ENCODE peak calls at places on chromosomes 6 and 20, in five cellular contexts. One of them, this sample, is unnamed.

GRCh38 chr6:72551470-72551869 is 70.4 kb upstream of the KCNQ5 start:
- DNase-seq in hepatic stellate cell: no peak
- DNase-seq in activated T-cell treated with anti-CD3 and anti-CD28 coated beads, Interleukin-2, amount 50 U/mL, for 1 hour: no peak
- DNase-seq in fibroblast of lung: no peak
- DNase-seq in activated CD4-positive, alpha-beta T cell treated with anti-CD3 and anti-CD28 coated beads for 1 hour: no peak
- DNase-seq in this sample: no peak

GRCh38 chr20:3195607-3196230 is 8.8 kb downstream of the DDRGK1 start:
- DNase-seq in activated T-cell treated with anti-CD3 and anti-CD28 coated beads, Interleukin-2, amount 50 U/mL, for 1 hour: no peak
- DNase-seq in hepatic stellate cell: no peak
- DNase-seq in activated CD4-positive, alpha-beta T cell treated with anti-CD3 and anti-CD28 coated beads for 1 hour: no peak
- DNase-seq in fibroblast of lung: no peak
- DNase-seq in this sample: no peak

GRCh38 chr20:57990396-57990987 is 238.0 kb downstream of the ANKRD60 start:
- DNase-seq in hepatic stellate cell: no peak
- DNase-seq in activated T-cell treated with anti-CD3 and anti-CD28 coated beads, Interleukin-2, amount 50 U/mL, for 1 hour: no peak
- DNase-seq in activated CD4-positive, alpha-beta T cell treated with anti-CD3 and anti-CD28 coated beads for 1 hour: no peak
- DNase-seq in fibroblast of lung: peak
- DNase-seq in this sample: no peak

GRCh38 chr6:121435444-121436069 is at the start of gene GJA1:
- DNase-seq in activated T-cell treated with anti-CD3 and anti-CD28 coated beads, Interleukin-2, amount 50 U/mL, for 1 hour: no peak
- DNase-seq in activated CD4-positive, alpha-beta T cell treated with anti-CD3 and anti-CD28 coated beads for 1 hour: no peak
- DNase-seq in fibroblast of lung: peak
- DNase-seq in hepatic stellate cell: peak
- DNase-seq in this sample: no peak

GRCh38 chr6:5511924-5512323 is 250.6 kb downstream of the FARS2 start:
- DNase-seq in activated T-cell treated with anti-CD3 and anti-CD28 coated beads, Interleukin-2, amount 50 U/mL, for 1 hour: no peak
- DNase-seq in fibroblast of lung: peak
- DNase-seq in activated CD4-positive, alpha-beta T cell treated with anti-CD3 and anti-CD28 coated beads for 1 hour: no peak
- DNase-seq in hepatic stellate cell: peak
- DNase-seq in this sample: no peak

GRCh38 chr6:52063584-52064400 is 23.6 kb downstream of the PKHD1 start:
- DNase-seq in activated CD4-positive, alpha-beta T cell treated with anti-CD3 and anti-CD28 coated beads for 1 hour: peak
- DNase-seq in fibroblast of lung: peak
- DNase-seq in activated T-cell treated with anti-CD3 and anti-CD28 coated beads, Interleukin-2, amount 50 U/mL, for 1 hour: peak
- DNase-seq in hepatic stellate cell: peak
- DNase-seq in this sample: peak

GRCh38 chr6:99739526-99739925 is 132.9 kb downstream of the PRDM13 start:
- DNase-seq in fibroblast of lung: no peak
- DNase-seq in hepatic stellate cell: no peak
- DNase-seq in activated T-cell treated with anti-CD3 and anti-CD28 coated beads, Interleukin-2, amount 50 U/mL, for 1 hour: no peak
- DNase-seq in activated CD4-positive, alpha-beta T cell treated with anti-CD3 and anti-CD28 coated beads for 1 hour: no peak
- DNase-seq in this sample: no peak

GRCh38 chr6:137297887-137298286 is 78.7 kb upstream of the IFNGR1 start:
- DNase-seq in fibroblast of lung: peak
- DNase-seq in hepatic stellate cell: no peak
- DNase-seq in activated CD4-positive, alpha-beta T cell treated with anti-CD3 and anti-CD28 coated beads for 1 hour: no peak
- DNase-seq in activated T-cell treated with anti-CD3 and anti-CD28 coated beads, Interleukin-2, amount 50 U/mL, for 1 hour: no peak
- DNase-seq in this sample: no peak

GRCh38 chr6:24492475-24492874 is 2.3 kb upstream of the ALDH5A1 start:
- DNase-seq in hepatic stellate cell: no peak
- DNase-seq in fibroblast of lung: peak
- DNase-seq in activated T-cell treated with anti-CD3 and anti-CD28 coated beads, Interleukin-2, amount 50 U/mL, for 1 hour: no peak
- DNase-seq in activated CD4-positive, alpha-beta T cell treated with anti-CD3 and anti-CD28 coated beads for 1 hour: no peak
- DNase-seq in this sample: no peak

GRCh38 chr6:32692019-32692418 is 25.6 kb upstream of the HLA-DQB1 start:
- DNase-seq in activated T-cell treated with anti-CD3 and anti-CD28 coated beads, Interleukin-2, amount 50 U/mL, for 1 hour: peak
- DNase-seq in fibroblast of lung: no peak
- DNase-seq in hepatic stellate cell: no peak
- DNase-seq in activated CD4-positive, alpha-beta T cell treated with anti-CD3 and anti-CD28 coated beads for 1 hour: peak
- DNase-seq in this sample: peak

GRCh38 chr20:2858591-2858990 is 14.7 kb upstream of the PTPRA start:
- DNase-seq in activated CD4-positive, alpha-beta T cell treated with anti-CD3 and anti-CD28 coated beads for 1 hour: no peak
- DNase-seq in fibroblast of lung: no peak
- DNase-seq in hepatic stellate cell: no peak
- DNase-seq in activated T-cell treated with anti-CD3 and anti-CD28 coated beads, Interleukin-2, amount 50 U/mL, for 1 hour: no peak
- DNase-seq in this sample: no peak

GRCh38 chr20:56551571-56551970 is 18.5 kb downstream of the FAM209B start:
- DNase-seq in fibroblast of lung: no peak
- DNase-seq in activated T-cell treated with anti-CD3 and anti-CD28 coated beads, Interleukin-2, amount 50 U/mL, for 1 hour: no peak
- DNase-seq in hepatic stellate cell: no peak
- DNase-seq in activated CD4-positive, alpha-beta T cell treated with anti-CD3 and anti-CD28 coated beads for 1 hour: no peak
- DNase-seq in this sample: no peak

GRCh38 chr20:58174708-58175287 is 53.7 kb downstream of the ANKRD60 start:
- DNase-seq in fibroblast of lung: no peak
- DNase-seq in hepatic stellate cell: peak
- DNase-seq in activated T-cell treated with anti-CD3 and anti-CD28 coated beads, Interleukin-2, amount 50 U/mL, for 1 hour: no peak
- DNase-seq in activated CD4-positive, alpha-beta T cell treated with anti-CD3 and anti-CD28 coated beads for 1 hour: no peak
- DNase-seq in this sample: no peak

GRCh38 chr6:111788779-111789276 is 84.4 kb downstream of the FYN start:
- DNase-seq in activated T-cell treated with anti-CD3 and anti-CD28 coated beads, Interleukin-2, amount 50 U/mL, for 1 hour: no peak
- DNase-seq in activated CD4-positive, alpha-beta T cell treated with anti-CD3 and anti-CD28 coated beads for 1 hour: no peak
- DNase-seq in fibroblast of lung: peak
- DNase-seq in hepatic stellate cell: no peak
- DNase-seq in this sample: no peak

GRCh38 chr6:157605484-157605883 is 217.6 kb upstream of the SNX9 start:
- DNase-seq in fibroblast of lung: no peak
- DNase-seq in activated CD4-positive, alpha-beta T cell treated with anti-CD3 and anti-CD28 coated beads for 1 hour: no peak
- DNase-seq in activated T-cell treated with anti-CD3 and anti-CD28 coated beads, Interleukin-2, amount 50 U/mL, for 1 hour: no peak
- DNase-seq in hepatic stellate cell: no peak
- DNase-seq in this sample: no peak

GRCh38 chr20:62359491-62360121 is 7.5 kb downstream of the LAMA5 start:
- DNase-seq in hepatic stellate cell: peak
- DNase-seq in activated T-cell treated with anti-CD3 and anti-CD28 coated beads, Interleukin-2, amount 50 U/mL, for 1 hour: no peak
- DNase-seq in fibroblast of lung: peak
- DNase-seq in activated CD4-positive, alpha-beta T cell treated with anti-CD3 and anti-CD28 coated beads for 1 hour: no peak
- DNase-seq in this sample: no peak

GRCh38 chr6:165662671-165663282 is at the start of gene PDE10A:
- DNase-seq in activated CD4-positive, alpha-beta T cell treated with anti-CD3 and anti-CD28 coated beads for 1 hour: no peak
- DNase-seq in fibroblast of lung: peak
- DNase-seq in hepatic stellate cell: peak
- DNase-seq in activated T-cell treated with anti-CD3 and anti-CD28 coated beads, Interleukin-2, amount 50 U/mL, for 1 hour: no peak
- DNase-seq in this sample: no peak

GRCh38 chr6:118569498-118569897 is 21.4 kb downstream of the PLN start:
- DNase-seq in fibroblast of lung: no peak
- DNase-seq in activated T-cell treated with anti-CD3 and anti-CD28 coated beads, Interleukin-2, amount 50 U/mL, for 1 hour: no peak
- DNase-seq in hepatic stellate cell: no peak
- DNase-seq in activated CD4-positive, alpha-beta T cell treated with anti-CD3 and anti-CD28 coated beads for 1 hour: no peak
- DNase-seq in this sample: no peak

GRCh38 chr6:79947191-79948173 is at the start of gene ELOVL4:
- DNase-seq in hepatic stellate cell: peak
- DNase-seq in activated T-cell treated with anti-CD3 and anti-CD28 coated beads, Interleukin-2, amount 50 U/mL, for 1 hour: peak
- DNase-seq in activated CD4-positive, alpha-beta T cell treated with anti-CD3 and anti-CD28 coated beads for 1 hour: peak
- DNase-seq in fibroblast of lung: peak
- DNase-seq in this sample: no peak

GRCh38 chr6:118844915-118845314 is 49.0 kb upstream of the ASF1A start:
- DNase-seq in activated CD4-positive, alpha-beta T cell treated with anti-CD3 and anti-CD28 coated beads for 1 hour: no peak
- DNase-seq in activated T-cell treated with anti-CD3 and anti-CD28 coated beads, Interleukin-2, amount 50 U/mL, for 1 hour: no peak
- DNase-seq in hepatic stellate cell: no peak
- DNase-seq in fibroblast of lung: no peak
- DNase-seq in this sample: no peak

GRCh38 chr6:14620522-14620921 is 502.9 kb downstream of the CD83 start:
- DNase-seq in activated CD4-positive, alpha-beta T cell treated with anti-CD3 and anti-CD28 coated beads for 1 hour: no peak
- DNase-seq in hepatic stellate cell: no peak
- DNase-seq in activated T-cell treated with anti-CD3 and anti-CD28 coated beads, Interleukin-2, amount 50 U/mL, for 1 hour: no peak
- DNase-seq in fibroblast of lung: no peak
- DNase-seq in this sample: no peak

GRCh38 chr20:50651676-50652075 is 39.7 kb downstream of the RIPOR3 start:
- DNase-seq in activated CD4-positive, alpha-beta T cell treated with anti-CD3 and anti-CD28 coated beads for 1 hour: no peak
- DNase-seq in fibroblast of lung: no peak
- DNase-seq in activated T-cell treated with anti-CD3 and anti-CD28 coated beads, Interleukin-2, amount 50 U/mL, for 1 hour: no peak
- DNase-seq in hepatic stellate cell: no peak
- DNase-seq in this sample: no peak

GRCh38 chr6:75044846-75045245 is 161.0 kb downstream of the COL12A1 start:
- DNase-seq in activated T-cell treated with anti-CD3 and anti-CD28 coated beads, Interleukin-2, amount 50 U/mL, for 1 hour: no peak
- DNase-seq in hepatic stellate cell: no peak
- DNase-seq in activated CD4-positive, alpha-beta T cell treated with anti-CD3 and anti-CD28 coated beads for 1 hour: no peak
- DNase-seq in fibroblast of lung: peak
- DNase-seq in this sample: no peak

GRCh38 chr6:157099912-157100593 is 223.3 kb downstream of the TMEM242 start:
- DNase-seq in fibroblast of lung: peak
- DNase-seq in hepatic stellate cell: no peak
- DNase-seq in activated T-cell treated with anti-CD3 and anti-CD28 coated beads, Interleukin-2, amount 50 U/mL, for 1 hour: no peak
- DNase-seq in activated CD4-positive, alpha-beta T cell treated with anti-CD3 and anti-CD28 coated beads for 1 hour: peak
- DNase-seq in this sample: peak

GRCh38 chr6:116316772-116317467 is 37.2 kb upstream of the TSPYL1 start:
- DNase-seq in fibroblast of lung: no peak
- DNase-seq in activated T-cell treated with anti-CD3 and anti-CD28 coated beads, Interleukin-2, amount 50 U/mL, for 1 hour: no peak
- DNase-seq in hepatic stellate cell: no peak
- DNase-seq in activated CD4-positive, alpha-beta T cell treated with anti-CD3 and anti-CD28 coated beads for 1 hour: no peak
- DNase-seq in this sample: no peak

GRCh38 chr6:106534564-106534982 is 94.7 kb downstream of the RTN4IP1 start:
- DNase-seq in hepatic stellate cell: no peak
- DNase-seq in activated CD4-positive, alpha-beta T cell treated with anti-CD3 and anti-CD28 coated beads for 1 hour: no peak
- DNase-seq in fibroblast of lung: peak
- DNase-seq in activated T-cell treated with anti-CD3 and anti-CD28 coated beads, Interleukin-2, amount 50 U/mL, for 1 hour: no peak
- DNase-seq in this sample: no peak

GRCh38 chr20:10622657-10623418 is 51.0 kb downstream of the JAG1 start:
- DNase-seq in activated T-cell treated with anti-CD3 and anti-CD28 coated beads, Interleukin-2, amount 50 U/mL, for 1 hour: no peak
- DNase-seq in fibroblast of lung: peak
- DNase-seq in activated CD4-positive, alpha-beta T cell treated with anti-CD3 and anti-CD28 coated beads for 1 hour: no peak
- DNase-seq in hepatic stellate cell: peak
- DNase-seq in this sample: no peak

GRCh38 chr20:6976535-6976934 is 209.0 kb downstream of the BMP2 start:
- DNase-seq in fibroblast of lung: peak
- DNase-seq in activated CD4-positive, alpha-beta T cell treated with anti-CD3 and anti-CD28 coated beads for 1 hour: no peak
- DNase-seq in hepatic stellate cell: no peak
- DNase-seq in activated T-cell treated with anti-CD3 and anti-CD28 coated beads, Interleukin-2, amount 50 U/mL, for 1 hour: no peak
- DNase-seq in this sample: no peak

GRCh38 chr6:8506123-8506522 is 70.8 kb upstream of the SLC35B3 start:
- DNase-seq in activated T-cell treated with anti-CD3 and anti-CD28 coated beads, Interleukin-2, amount 50 U/mL, for 1 hour: no peak
- DNase-seq in hepatic stellate cell: no peak
- DNase-seq in fibroblast of lung: no peak
- DNase-seq in activated CD4-positive, alpha-beta T cell treated with anti-CD3 and anti-CD28 coated beads for 1 hour: no peak
- DNase-seq in this sample: no peak

GRCh38 chr20:914727-915498 is 1.2 kb downstream of the ANGPT4 start:
- DNase-seq in activated CD4-positive, alpha-beta T cell treated with anti-CD3 and anti-CD28 coated beads for 1 hour: no peak
- DNase-seq in hepatic stellate cell: no peak
- DNase-seq in activated T-cell treated with anti-CD3 and anti-CD28 coated beads, Interleukin-2, amount 50 U/mL, for 1 hour: no peak
- DNase-seq in fibroblast of lung: no peak
- DNase-seq in this sample: no peak

GRCh38 chr6:134539865-134540323 is 222.0 kb upstream of the SGK1 start:
- DNase-seq in activated CD4-positive, alpha-beta T cell treated with anti-CD3 and anti-CD28 coated beads for 1 hour: no peak
- DNase-seq in activated T-cell treated with anti-CD3 and anti-CD28 coated beads, Interleukin-2, amount 50 U/mL, for 1 hour: no peak
- DNase-seq in hepatic stellate cell: no peak
- DNase-seq in fibroblast of lung: peak
- DNase-seq in this sample: no peak

GRCh38 chr6:44158770-44159228 is at the start of gene CAPN11:
- DNase-seq in hepatic stellate cell: no peak
- DNase-seq in fibroblast of lung: no peak
- DNase-seq in activated CD4-positive, alpha-beta T cell treated with anti-CD3 and anti-CD28 coated beads for 1 hour: no peak
- DNase-seq in activated T-cell treated with anti-CD3 and anti-CD28 coated beads, Interleukin-2, amount 50 U/mL, for 1 hour: no peak
- DNase-seq in this sample: no peak

GRCh38 chr6:10520468-10520867 is 683 bp upstream of the GCNT2 start:
- DNase-seq in activated T-cell treated with anti-CD3 and anti-CD28 coated beads, Interleukin-2, amount 50 U/mL, for 1 hour: no peak
- DNase-seq in hepatic stellate cell: no peak
- DNase-seq in fibroblast of lung: peak
- DNase-seq in activated CD4-positive, alpha-beta T cell treated with anti-CD3 and anti-CD28 coated beads for 1 hour: no peak
- DNase-seq in this sample: no peak

GRCh38 chr6:13120483-13121482 is 207.6 kb downstream of the TBC1D7 start:
- DNase-seq in activated CD4-positive, alpha-beta T cell treated with anti-CD3 and anti-CD28 coated beads for 1 hour: no peak
- DNase-seq in fibroblast of lung: no peak
- DNase-seq in hepatic stellate cell: no peak
- DNase-seq in activated T-cell treated with anti-CD3 and anti-CD28 coated beads, Interleukin-2, amount 50 U/mL, for 1 hour: no peak
- DNase-seq in this sample: no peak

GRCh38 chr6:163667372-163668060 is 253.0 kb downstream of the QKI start:
- DNase-seq in activated CD4-positive, alpha-beta T cell treated with anti-CD3 and anti-CD28 coated beads for 1 hour: no peak
- DNase-seq in activated T-cell treated with anti-CD3 and anti-CD28 coated beads, Interleukin-2, amount 50 U/mL, for 1 hour: no peak
- DNase-seq in fibroblast of lung: peak
- DNase-seq in hepatic stellate cell: peak
- DNase-seq in this sample: no peak

GRCh38 chr6:158417760-158418098 is 105.5 kb downstream of the TULP4 start:
- DNase-seq in activated T-cell treated with anti-CD3 and anti-CD28 coated beads, Interleukin-2, amount 50 U/mL, for 1 hour: no peak
- DNase-seq in hepatic stellate cell: peak
- DNase-seq in fibroblast of lung: peak
- DNase-seq in activated CD4-positive, alpha-beta T cell treated with anti-CD3 and anti-CD28 coated beads for 1 hour: no peak
- DNase-seq in this sample: no peak

GRCh38 chr6:34595332-34596090 is 39.4 kb upstream of the SPDEF start:
- DNase-seq in activated CD4-positive, alpha-beta T cell treated with anti-CD3 and anti-CD28 coated beads for 1 hour: no peak
- DNase-seq in activated T-cell treated with anti-CD3 and anti-CD28 coated beads, Interleukin-2, amount 50 U/mL, for 1 hour: no peak
- DNase-seq in fibroblast of lung: peak
- DNase-seq in hepatic stellate cell: no peak
- DNase-seq in this sample: no peak

GRCh38 chr6:6942826-6943225 is 164.9 kb upstream of the RREB1 start:
- DNase-seq in activated CD4-positive, alpha-beta T cell treated with anti-CD3 and anti-CD28 coated beads for 1 hour: no peak
- DNase-seq in hepatic stellate cell: no peak
- DNase-seq in fibroblast of lung: peak
- DNase-seq in activated T-cell treated with anti-CD3 and anti-CD28 coated beads, Interleukin-2, amount 50 U/mL, for 1 hour: no peak
- DNase-seq in this sample: no peak

This sample was measured in natural killer cell.